ENCODE peak calls at places on chromosomes 5 and 9, in ten cellular contexts. X, A, J, P, L, N, W, K, U and D are unnamed samples.

GRCh38 chr9:8179381-8180053 is 379.9 kb upstream of the DMAC1 start:
- DNase-seq in W (no peak), L (no peak), U (no peak), J (no peak), P (no peak), A (no peak), N (no peak), X (no peak), K (no peak), D (no peak)

GRCh38 chr9:113222482-113222841 is 1.1 kb downstream of the SLC31A1 start:
- DNase-seq in X (no peak), U (no peak), W (no peak), N (no peak), J (no peak), A (no peak), K (no peak), P (no peak), L (peak; percentile 40), D (no peak)

GRCh38 chr9:24416136-24416535 is 129.6 kb downstream of the IZUMO3 start:
- DNase-seq in L (no peak), A (no peak), X (no peak), U (no peak), P (peak; percentile 45), J (no peak), N (no peak), W (no peak), K (no peak), D (no peak)

GRCh38 chr5:127002390-127002789 is 28.0 kb downstream of the MARCHF3 start:
- DNase-seq in W (no peak), L (peak; percentile 86), U (no peak), P (peak; percentile 59), X (no peak), N (no peak), A (peak; percentile 3), K (no peak), J (no peak), D (peak; percentile 7)

GRCh38 chr5:127229185-127229889 is 61.3 kb upstream of the MEGF10 start:
- DNase-seq in N (no peak), A (peak; percentile 23), L (peak; percentile 46), U (peak; percentile 56), W (no peak), K (peak; percentile 49), P (peak; percentile 31), J (peak; percentile 50), X (peak; percentile 67), D (peak; percentile 70)

GRCh38 chr5:148899993-148900392 is 73.6 kb downstream of the ADRB2 start:
- DNase-seq in K (no peak), J (no peak), N (no peak), U (no peak), L (no peak), W (no peak), A (no peak), P (no peak), X (no peak), D (no peak)

GRCh38 chr5:125349432-125349831 is 603.0 kb upstream of the ZNF608 start:
- DNase-seq in K (no peak), L (peak; percentile 69), J (peak; percentile 77), X (no peak), A (no peak), U (no peak), W (no peak), P (peak; percentile 30), N (no peak), D (no peak)

GRCh38 chr5:39394946-39395345 is 29.8 kb downstream of the DAB2 start:
- DNase-seq in N (no peak), X (no peak), K (no peak), U (no peak), A (no peak), L (peak; percentile 83), J (no peak), W (no peak), P (peak; percentile 91), D (no peak)

GRCh38 chr9:34406219-34406618 is 29.5 kb upstream of the MYORG start:
- DNase-seq in N (no peak), P (no peak), W (no peak), K (no peak), X (no peak), A (no peak), U (no peak), L (no peak), J (no peak), D (no peak)

GRCh38 chr5:171592741-171593140 is 173.3 kb downstream of the FGF18 start:
- DNase-seq in W (no peak), P (peak; percentile 33), X (no peak), N (no peak), L (no peak), U (no peak), K (no peak), J (no peak), A (no peak), D (no peak)

GRCh38 chr9:104915739-104916138 is 12.2 kb downstream of the ABCA1 start:
- DNase-seq in N (no peak), K (no peak), U (no peak), P (no peak), J (no peak), A (no peak), L (no peak), X (no peak), W (no peak), D (no peak)

GRCh38 chr9:121876658-121877271 is 216.3 kb downstream of the TTLL11 start:
- DNase-seq in P (peak; percentile 88), W (no peak), L (peak; percentile 71), A (no peak), K (no peak), J (no peak), U (no peak), N (no peak), X (no peak), D (no peak)

GRCh38 chr5:99715921-99716320 is 787.1 kb upstream of the CHD1 start:
- DNase-seq in N (no peak), J (peak; percentile 2), A (no peak), P (no peak), K (no peak), X (no peak), U (no peak), W (no peak), L (no peak), D (no peak)

GRCh38 chr9:114538241-114538640 is 33.0 kb upstream of the WHRN start:
- DNase-seq in U (peak; percentile 28), K (no peak), L (no peak), J (peak; percentile 45), P (no peak), W (no peak), X (no peak), A (peak; percentile 70), N (peak; percentile 88), D (peak; percentile 23)

GRCh38 chr5:5145651-5146529 is 5.8 kb downstream of the ADAMTS16 start:
- DNase-seq in J (no peak), P (peak; percentile 96), X (no peak), N (peak; percentile 85), W (no peak), A (peak; percentile 67), L (peak; percentile 15), U (no peak), K (no peak), D (no peak)

GRCh38 chr9:14097215-14097614 is 216.7 kb downstream of the NFIB start:
- DNase-seq in P (peak; percentile 83), N (no peak), U (no peak), A (peak; percentile 27), K (peak; percentile 44), W (no peak), J (no peak), L (peak; percentile 86), X (peak; percentile 31), D (peak; percentile 30)

GRCh38 chr5:173498286-173498685 is 118.2 kb downstream of the BOD1 start:
- DNase-seq in L (peak; percentile 76), P (peak; percentile 92), U (no peak), W (no peak), K (peak; percentile 33), N (no peak), J (no peak), X (no peak), A (no peak), D (no peak)
- TF ChIP-seq CTCF in L (no peak), P (no peak), U (no peak), W (no peak), K (no peak), N (no peak), J (no peak), X (no peak), A (no peak), D (no peak)

GRCh38 chr5:15383469-15383868 is 116.5 kb upstream of the FBXL7 start:
- DNase-seq in K (no peak), A (peak; percentile 23), X (no peak), W (no peak), U (no peak), L (peak; percentile 28), P (peak; percentile 12), N (no peak), J (peak; percentile 42), D (no peak)
- TF ChIP-seq CTCF in K (peak; percentile 54), A (no peak), X (no peak), W (no peak), U (no peak), L (peak; percentile 40), P (peak; percentile 45), N (no peak), J (peak; percentile 54), D (no peak)

DNA sequence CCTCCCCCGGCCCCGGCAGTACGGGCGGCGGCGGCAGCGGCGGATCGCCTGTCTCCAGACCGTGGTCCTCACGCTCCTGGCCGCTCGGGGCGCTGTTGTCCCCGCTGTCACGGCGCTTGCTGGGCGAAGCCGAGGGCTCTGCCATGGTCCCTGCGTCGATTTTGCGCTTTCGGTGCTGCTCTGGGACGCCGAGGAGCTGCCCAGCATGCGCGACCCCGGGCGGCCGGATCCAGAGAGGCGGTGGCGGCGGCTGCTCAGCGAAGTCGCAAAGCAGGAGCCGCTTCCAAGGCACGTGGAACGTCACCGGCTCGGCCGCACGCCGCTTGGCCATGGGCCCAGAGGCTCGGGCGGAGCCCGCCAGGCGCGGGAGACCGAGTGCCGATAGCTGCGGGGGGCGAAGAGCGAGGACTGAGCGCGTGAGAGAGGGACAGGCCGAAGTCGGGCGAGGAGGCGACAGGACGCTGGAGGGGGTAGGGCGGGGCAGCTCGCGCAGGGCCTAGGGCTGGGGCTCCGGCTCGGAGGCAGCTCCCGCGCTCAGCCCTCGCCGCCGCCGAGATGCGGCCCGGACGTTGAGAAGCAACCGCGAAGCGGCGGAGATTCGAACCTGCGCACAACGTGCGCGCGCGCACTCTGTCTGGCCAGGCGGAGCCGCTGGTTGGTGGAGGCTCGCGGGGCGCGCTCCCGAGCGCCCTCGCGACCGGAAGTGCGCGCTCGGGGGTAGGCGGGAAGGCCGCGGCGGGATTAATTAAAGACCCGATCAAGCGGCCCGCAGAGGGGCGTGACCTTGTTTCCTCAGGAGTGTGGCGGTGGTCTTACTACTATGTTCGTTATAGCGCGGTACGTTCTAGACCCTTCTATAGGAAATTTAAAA is at the start of gene C9orf40:
- DNase-seq in P (peak; percentile 80), N (peak; percentile 81), X (peak; percentile 96), L (peak; percentile 89), K (peak; percentile 89), W (peak; percentile 35), U (peak; percentile 88), J (peak; percentile 96), A (peak; percentile 91), D (peak; percentile 90)
- TF ChIP-seq CTCF in P (peak; percentile 62), N (peak; percentile 66), X (peak; percentile 91), L (peak; percentile 74), K (peak; percentile 89), W (peak; percentile 84), U (peak; percentile 77), J (peak; percentile 82), A (peak; percentile 76), D (peak; percentile 56)

GRCh38 chr5:132748522-132749000 is 1.3 kb downstream of the CCNI2 start:
- DNase-seq in K (no peak), L (no peak), N (no peak), P (no peak), W (no peak), U (no peak), X (no peak), A (no peak), J (no peak), D (no peak)
- TF ChIP-seq CTCF in K (no peak), L (no peak), N (no peak), P (no peak), W (no peak), U (no peak), X (no peak), A (no peak), J (no peak), D (no peak)

GRCh38 chr5:67989457-67989856 is 226.1 kb upstream of the PIK3R1 start:
- DNase-seq in X (no peak), N (no peak), L (peak; percentile 76), K (peak; percentile 50), P (no peak), J (no peak), U (no peak), W (no peak), A (no peak), D (no peak)
- TF ChIP-seq CTCF in X (no peak), N (no peak), L (peak; percentile 14), K (no peak), P (no peak), J (no peak), U (no peak), W (no peak), A (no peak), D (no peak)